ENCODE peak calls at places on chromosome 16, in four cellular contexts. Q is HEK293T, S is H9, P is T47D. N is an unnamed sample.

GRCh38 chr16:50879873-50880695 is 138.2 kb downstream of the CYLD start:
- DNase-seq in S (peak), Q (no peak), P (no peak), N (no peak)

GRCh38 chr16:83744521-83744981 is 63.2 kb upstream of the HSBP1 start:
- DNase-seq in S (peak), Q (no peak), P (no peak), N (no peak)

GRCh38 chr16:46817961-46818360 is 13.0 kb downstream of the C16orf87 start:
- DNase-seq in Q (no peak), S (no peak), P (no peak), N (no peak)

GRCh38 chr16:75254359-75254837 is 3.0 kb upstream of the BCAR1 start:
- DNase-seq in S (peak), P (peak), Q (no peak), N (no peak)

GRCh38 chr16:27764869-27765675 is 215.1 kb downstream of the KATNIP start:
- DNase-seq in P (no peak), S (no peak), Q (no peak), N (no peak)

GRCh38 chr16:70612931-70613330 is 33.4 kb upstream of the IL34 start:
- DNase-seq in S (no peak), Q (no peak), P (no peak), N (no peak)

GRCh38 chr16:83939266-83939856 is 13.7 kb upstream of the OSGIN1 start:
- DNase-seq in P (no peak), S (no peak), Q (no peak), N (no peak)

GRCh38 chr16:2212362-2213324 is 2.0 kb upstream of the BRICD5 start:
- DNase-seq in Q (no peak), S (no peak), P (peak), N (no peak)

GRCh38 chr16:75494696-75495601 is at the start of gene CHST6:
- DNase-seq in Q (peak), S (peak), P (no peak), N (peak)

GRCh38 chr16:14179116-14179515 is 108.0 kb downstream of the MRTFB start:
- DNase-seq in P (no peak), Q (no peak), S (no peak), N (no peak)

GRCh38 chr16:48382131-48382530 is 3.1 kb downstream of the SIAH1 start:
- DNase-seq in S (no peak), Q (no peak), P (no peak), N (no peak)

GRCh38 chr16:68230956-68231355 is 5.0 kb downstream of the ESRP2 start:
- DNase-seq in S (no peak), Q (no peak), P (no peak), N (no peak)

GRCh38 chr16:88320947-88321634 is 61.7 kb upstream of the ZNF469 start:
- DNase-seq in P (peak), Q (no peak), S (no peak), N (no peak)

GRCh38 chr16:89315791-89316581 is 98.5 kb downstream of the ZNF778 start:
- DNase-seq in S (no peak), P (no peak), Q (no peak), N (no peak)

GRCh38 chr16:79272141-79272577 is 328.4 kb downstream of the MAF start:
- DNase-seq in Q (no peak), S (no peak), P (no peak), N (no peak)

GRCh38 chr16:2720063-2720455 is at the start of gene PRSS27:
- DNase-seq in S (no peak), Q (no peak), P (peak), N (no peak)

GRCh38 chr16:56513972-56514371 is 5.9 kb downstream of the BBS2 start:
- DNase-seq in Q (peak), S (peak), P (peak), N (peak)

GRCh38 chr16:871562-872330 is 71.2 kb upstream of the GNG13 start:
- DNase-seq in P (no peak), S (no peak), Q (no peak), N (no peak)

GRCh38 chr16:749010-749409 is 8.2 kb upstream of the CIAO3 start:
- DNase-seq in Q (no peak), P (no peak), S (no peak), N (no peak)

GRCh38 chr16:35405547-35405946 is 1946.1 kb downstream of the TP53TG3F start:
- DNase-seq in Q (no peak), S (no peak), P (no peak), N (no peak)

GRCh38 chr16:27465483-27465879 is 63.5 kb downstream of the IL21R start:
- DNase-seq in Q (no peak), P (no peak), S (no peak), N (no peak)

GRCh38 chr16:89863741-89864391 is 9.5 kb upstream of the TCF25 start:
- DNase-seq in P (peak), Q (no peak), S (no peak), N (no peak)

GRCh38 chr16:48810803-48811453 is 200.9 kb upstream of the N4BP1 start:
- DNase-seq in S (peak), P (no peak), Q (no peak), N (no peak)

GRCh38 chr16:60686824-60687223 is 1349.4 kb downstream of the CDH8 start:
- DNase-seq in Q (no peak), S (no peak), P (no peak), N (no peak)

GRCh38 chr16:9817586-9817985 is 364.6 kb downstream of the GRIN2A start:
- DNase-seq in Q (no peak), S (no peak), P (no peak), N (no peak)

GRCh38 chr16:31064882-31065461 is 9.1 kb downstream of the ZNF668 start:
- DNase-seq in P (no peak), Q (no peak), S (no peak), N (no peak)

GRCh38 chr16:17083628-17084027 is 387.1 kb downstream of the XYLT1 start:
- DNase-seq in Q (no peak), S (peak), P (no peak), N (no peak)

GRCh38 chr16:75952124-75952523 is 225.8 kb upstream of the CPHXL start:
- DNase-seq in Q (no peak), S (no peak), P (no peak), N (no peak)

GRCh38 chr16:18800674-18801196 is 614 bp downstream of the ARL6IP1 start:
- DNase-seq in S (no peak), P (no peak), Q (peak), N (no peak)